ENCODE peak calls at places on chromosomes 7 and 10, in eight cellular contexts. L is MM.1S, N is hepatocyte, J is OCI-LY7, P is neural progenitor cell, Q is HCT116, W is GM23248, B is GM23338. K is an unnamed sample. For H3K4me1, the result is how much of the 10 kb centered on the place peaks cover.

GRCh38 chr10:130686680-130687300 is 550.6 kb downstream of the GLRX3 start:
- DNase-seq in L (no peak), N (peak), J (no peak), P (peak), Q (no peak), W (peak), B (peak), K (peak)

GRCh38 chr10:84269773-84270172 is 24.9 kb downstream of the RGR start:
- DNase-seq in L (no peak), N (no peak), J (no peak), P (no peak), Q (peak), W (peak), B (no peak), K (peak)

GRCh38 chr7:94779070-94779469 is 123.1 kb upstream of the SGCE start:
- DNase-seq in L (no peak), N (peak), J (no peak), P (no peak), Q (no peak), W (no peak), B (no peak), K (no peak)

GRCh38 chr10:3482200-3482993 is 302.6 kb downstream of the KLF6 start:
- DNase-seq in L (no peak), N (peak), J (peak), P (peak), Q (peak), W (peak), B (peak), K (peak)

GRCh38 chr7:99601656-99602310 is 3.7 kb downstream of the TMEM225B start:
- DNase-seq in L (no peak), N (no peak), J (no peak), P (peak), Q (no peak), W (no peak), B (peak), K (no peak)

GRCh38 chr7:73423519-73424485 is 9.8 kb upstream of the FZD9 start:
- DNase-seq in L (no peak), N (peak), J (no peak), P (peak), Q (no peak), W (peak), B (peak), K (no peak)

GRCh38 chr7:38748056-38748610 is 117.0 kb upstream of the AMPH start:
- DNase-seq in L (no peak), N (no peak), J (no peak), P (peak), Q (no peak), W (peak), B (peak), K (peak)

GRCh38 chr7:35260254-35260653 is 6.4 kb upstream of the TBX20 start:
- DNase-seq in L (no peak), N (no peak), J (no peak), P (peak), Q (no peak), W (no peak), B (peak), K (no peak)

GRCh38 chr7:98628916-98629525 is 11.9 kb downstream of the NPTX2 start:
- DNase-seq in L (no peak), N (peak), J (no peak), P (peak), Q (no peak), W (peak), B (no peak), K (peak)

DNA sequence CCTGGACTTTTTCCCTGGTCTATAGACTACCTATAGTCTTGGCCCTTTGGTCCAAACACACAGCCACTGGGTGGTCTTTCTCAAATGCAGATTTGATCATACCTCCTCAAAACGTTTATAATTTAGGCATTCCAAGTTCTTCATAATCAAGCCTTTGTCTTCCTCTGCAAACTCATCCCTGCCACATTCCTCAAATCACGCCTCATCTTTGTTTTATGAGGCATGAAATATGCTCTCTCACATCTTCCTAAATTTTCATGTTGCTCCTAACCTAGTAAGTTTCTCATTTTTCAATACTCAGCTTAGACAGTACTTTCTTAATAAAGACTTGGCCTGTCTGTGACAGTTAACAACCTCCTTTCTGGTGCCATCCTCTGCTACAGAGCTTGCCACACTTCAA is 10.9 kb upstream of the HERC4 start:
- DNase-seq in L (no peak), N (no peak), J (no peak), P (no peak), Q (no peak), W (peak), B (no peak), K (peak)
- TF ChIP-seq EZH2phosphoT487 in L (no peak), N (no peak), J (no peak), P (no peak), Q (no peak), W (no peak), B (no peak), K (no peak)

GRCh38 chr7:150322833-150323681 is at the start of the genes ACTR3C and LRRC61:
- DNase-seq in L (peak), N (peak), J (no peak), P (peak), Q (no peak), W (no peak), B (peak), K (peak)

GRCh38 chr7:150324366-150324961 is 1.1 kb upstream of the ACTR3C start:
- DNase-seq in L (no peak), N (peak), J (no peak), P (no peak), Q (no peak), W (no peak), B (peak), K (no peak)

GRCh38 chr7:150322114-150322832 is 882 bp upstream of the LRRC61 start:
- DNase-seq in L (peak), N (no peak), J (no peak), P (no peak), Q (no peak), W (no peak), B (no peak), K (no peak)

GRCh38 chr7:150325110-150325611 is 1.8 kb upstream of the ACTR3C start:
- DNase-seq in L (no peak), N (no peak), J (no peak), P (no peak), Q (no peak), W (no peak), B (no peak), K (no peak)

DNA sequence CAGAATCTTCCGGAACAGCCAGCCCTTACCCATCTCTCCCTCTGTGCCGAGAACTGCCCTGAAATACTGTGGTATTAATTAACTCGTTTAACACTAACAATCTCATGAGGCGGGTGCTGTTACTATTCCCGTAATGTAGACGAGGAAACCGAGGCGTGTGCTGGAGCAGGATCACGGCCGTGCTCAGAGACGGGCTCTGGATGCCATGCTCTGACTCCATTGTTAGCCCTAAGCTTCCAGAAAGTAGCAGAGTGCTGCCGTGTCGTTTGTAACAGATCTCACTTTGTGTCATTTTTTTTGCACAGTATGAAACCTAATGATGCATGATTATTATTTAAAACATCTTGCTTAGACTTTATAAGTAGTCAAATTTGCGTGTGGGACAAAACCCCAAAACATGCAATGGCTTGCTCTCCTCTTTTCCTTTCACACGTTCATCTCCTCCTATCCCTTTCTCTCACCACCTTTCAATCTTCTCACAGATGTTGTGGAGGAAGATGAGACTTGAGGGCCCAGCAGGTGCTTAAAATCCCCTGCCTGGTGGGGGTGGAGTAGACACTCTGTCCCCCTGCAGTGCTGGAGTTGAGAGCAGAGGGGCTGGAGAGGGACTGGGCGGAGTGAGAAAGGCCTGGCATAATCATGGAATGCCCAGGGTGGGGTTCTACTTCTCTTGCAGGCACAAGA is 479 bp upstream of the ACTR3C start:
- DNase-seq in L (peak), N (no peak), J (no peak), P (no peak), Q (no peak), W (no peak), B (no peak), K (peak)
- H3K4me1 ChIP-seq in L (under half), N (under half), J (under half), P (under half), Q (under half), W (under half), B (under half), K (under half)

DNA sequence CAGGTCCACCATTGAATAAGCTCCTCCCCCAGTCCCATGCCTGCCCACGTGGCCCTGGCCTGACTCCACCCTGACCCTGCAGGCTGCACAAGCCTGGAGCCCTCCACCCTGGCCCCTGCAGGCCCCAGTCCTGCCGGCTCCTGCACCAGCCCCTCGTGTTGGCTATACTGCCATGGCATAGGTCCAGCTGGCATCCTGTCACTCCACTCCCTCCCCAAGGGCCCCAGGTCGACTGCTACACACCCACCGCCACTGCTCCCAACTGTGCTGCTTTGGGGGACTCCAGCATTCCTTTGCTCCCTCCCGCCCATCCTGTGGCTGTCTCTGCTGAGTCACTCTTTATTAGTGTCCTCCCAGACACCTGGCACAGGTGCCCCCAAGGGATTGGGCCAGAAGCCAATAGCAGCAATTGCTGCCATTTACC is 32.4 kb upstream of the HSPA12A start:
- DNase-seq in L (no peak), N (no peak), J (no peak), P (no peak), Q (no peak), W (no peak), B (no peak), K (peak)
- TF ChIP-seq EZH2phosphoT487 in L (no peak), N (no peak), J (no peak), P (no peak), Q (no peak), W (no peak), B (no peak), K (no peak)

GRCh38 chr7:47782022-47782421 is 166.2 kb downstream of the PKD1L1 start:
- DNase-seq in L (no peak), N (no peak), J (no peak), P (no peak), Q (no peak), W (peak), B (no peak), K (no peak)
- H3K4me1 ChIP-seq in L (under half), N (half or more), J (under half), P (under half), Q (under half), W (half or more), B (under half), K (half or more)

DNA sequence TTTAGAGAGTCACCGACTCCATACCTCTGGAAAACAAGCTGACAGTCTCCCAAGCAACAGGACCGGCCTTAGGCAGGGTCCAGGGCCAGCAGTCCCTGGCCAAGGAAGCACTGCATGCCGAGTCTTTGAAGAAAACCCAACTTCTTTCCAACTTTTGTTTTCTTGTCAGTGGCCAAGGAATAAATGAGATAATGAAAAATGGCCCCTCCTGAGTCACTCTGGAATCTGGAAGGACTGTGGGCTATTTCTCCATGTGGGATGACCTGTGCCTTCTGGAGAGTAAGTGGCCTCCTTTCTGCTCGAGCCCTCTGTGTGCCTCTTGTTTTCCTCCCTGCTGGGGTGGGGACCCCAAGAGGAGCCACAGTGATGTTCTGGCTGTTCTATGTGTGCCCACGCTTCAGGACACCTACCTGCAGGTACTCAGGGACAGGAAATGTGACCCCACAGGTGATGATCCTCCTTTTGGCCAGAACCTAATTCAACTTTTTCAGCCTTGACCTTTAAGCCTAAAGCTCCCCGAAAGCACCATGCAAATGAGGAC is 70.1 kb downstream of the VWA2 start:
- DNase-seq in L (no peak), N (no peak), J (no peak), P (no peak), Q (no peak), W (peak), B (no peak), K (no peak)
- TF ChIP-seq EZH2phosphoT487 in L (no peak), N (no peak), J (no peak), P (no peak), Q (no peak), W (no peak), B (no peak), K (no peak)

DNA sequence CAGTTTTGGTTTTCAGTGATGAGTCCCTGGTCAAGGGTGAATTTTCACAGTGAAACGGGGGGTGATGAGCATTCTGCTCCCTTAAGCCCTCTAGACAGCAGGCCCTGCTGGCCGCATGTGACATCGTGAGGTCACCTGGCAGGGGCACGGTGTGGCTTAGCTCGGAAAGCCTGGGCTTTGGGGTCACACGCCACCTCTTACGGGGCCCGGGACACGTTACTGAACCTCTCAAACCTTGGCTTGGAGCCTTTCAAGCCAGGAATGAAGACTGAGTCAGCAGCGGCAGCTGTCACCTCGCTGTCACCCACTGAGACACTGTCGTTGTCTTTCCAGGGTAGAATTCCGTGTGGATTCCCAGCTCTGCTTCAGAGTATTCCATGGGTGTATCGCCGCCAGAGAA is 4.1 kb downstream of the GET4 start:
- DNase-seq in L (no peak), N (no peak), J (no peak), P (no peak), Q (no peak), W (no peak), B (no peak), K (no peak)
- H3K4me1 ChIP-seq in L (under half), N (under half), J (under half), P (under half), Q (under half), W (under half), B (under half), K (under half)

DNA sequence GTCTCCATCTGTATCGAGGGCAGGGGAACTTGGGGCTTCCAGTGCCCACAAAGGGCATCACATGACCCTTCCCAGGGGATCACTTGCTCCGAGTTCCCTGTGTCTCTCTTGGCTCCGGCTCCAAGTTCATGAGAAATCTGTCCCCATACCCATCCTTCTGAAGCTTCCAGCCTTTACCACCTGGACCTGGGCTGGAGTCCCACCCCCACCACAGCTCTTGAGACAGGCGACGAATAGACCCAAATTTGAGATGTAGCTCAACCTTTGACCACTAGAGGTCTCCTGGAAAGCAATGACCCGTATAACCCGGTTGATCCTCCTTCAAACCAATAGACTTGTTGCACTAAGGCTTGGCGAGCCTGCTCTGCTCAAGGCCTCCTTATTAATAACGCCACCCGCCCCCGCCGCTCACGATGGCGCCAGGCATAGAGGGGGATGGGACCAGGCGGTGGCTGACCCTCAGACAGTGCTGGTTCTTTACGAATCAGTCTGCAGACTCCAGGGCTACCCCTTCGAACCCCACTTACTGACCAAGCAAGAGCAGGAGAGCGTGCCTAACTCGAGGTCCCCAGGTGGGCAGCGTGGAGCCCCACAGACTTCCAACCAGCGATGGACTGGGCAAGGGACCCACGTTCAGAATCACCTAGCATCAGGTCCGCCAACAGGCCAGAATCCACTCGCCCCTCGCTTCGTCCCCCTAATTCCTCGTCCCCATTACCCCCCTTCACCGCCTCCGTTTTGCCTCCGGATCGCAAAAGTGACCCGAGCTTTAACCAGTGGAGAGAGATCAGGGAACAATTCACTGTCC is 4.4 kb upstream of the ARID5B start:
- DNase-seq in L (peak), N (peak), J (peak), P (peak), Q (peak), W (peak), B (peak), K (peak)
- TF ChIP-seq EZH2phosphoT487 in L (no peak), N (no peak), J (no peak), P (no peak), Q (no peak), W (no peak), B (no peak), K (no peak)

GRCh38 chr10:129101232-129101980 is 365.6 kb upstream of the MGMT start:
- DNase-seq in L (no peak), N (no peak), J (no peak), P (no peak), Q (no peak), W (no peak), B (no peak), K (no peak)
- H3K4me1 ChIP-seq in L (under half), N (under half), J (under half), P (under half), Q (under half), W (under half), B (under half), K (under half)

DNA sequence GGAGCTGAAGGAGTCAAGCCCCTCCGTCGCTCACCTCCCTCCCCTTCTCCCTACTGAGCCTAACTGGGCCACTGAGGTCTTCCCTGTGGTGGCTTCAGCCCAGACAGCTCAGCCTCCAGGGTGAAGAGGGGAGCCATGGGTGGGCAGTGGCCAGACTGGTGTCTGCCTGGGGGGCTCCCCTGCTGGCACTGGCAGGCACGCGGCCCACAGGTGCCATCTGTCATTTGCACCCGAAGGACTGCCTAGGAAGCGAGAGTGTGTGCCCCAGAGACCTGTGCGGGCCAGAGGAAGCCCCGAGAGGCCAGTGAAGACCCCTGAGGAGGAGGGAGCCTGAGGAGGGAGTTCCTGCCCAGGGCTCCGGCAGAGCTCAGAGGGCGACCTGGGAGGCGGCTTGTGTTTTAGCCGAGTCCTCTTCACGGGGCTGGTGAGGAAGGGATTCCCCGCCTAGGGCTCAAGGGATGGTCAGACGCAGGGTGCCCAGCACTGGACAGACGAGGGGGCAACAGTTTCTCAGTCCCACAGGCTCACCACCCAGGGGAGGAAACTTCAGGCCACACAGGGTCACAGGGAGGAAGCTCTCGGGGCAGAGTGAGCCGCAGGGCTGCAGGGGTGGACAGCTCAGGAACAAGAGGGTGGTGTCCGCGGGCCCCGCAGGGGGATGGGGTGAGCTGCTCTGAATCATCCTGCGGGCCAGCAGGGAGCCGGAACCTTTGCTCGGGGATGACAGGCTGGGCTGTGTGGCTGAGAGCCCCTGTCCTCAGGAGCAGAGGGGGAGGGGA is 76.2 kb upstream of the PPP2R2D start:
- DNase-seq in L (no peak), N (no peak), J (no peak), P (no peak), Q (no peak), W (no peak), B (no peak), K (no peak)
- TF ChIP-seq EZH2phosphoT487 in L (no peak), N (no peak), J (no peak), P (no peak), Q (no peak), W (no peak), B (no peak), K (no peak)

K was measured in PC-3.